ENCODE peak calls at places on chromosomes 1 and 21, in six cellular contexts. R is endothelial cell, W is upper lobe of right lung, C is fibroblast of mammary gland, J is left ventricle myocardium inferior, F is stomach. E is an unnamed sample.

GRCh38 chr1:3483801-3484444 is 29.5 kb downstream of the ARHGEF16 start:
- DNase-seq in J (no peak), W (no peak), C (peak), R (peak), F (peak), E (peak)

GRCh38 chr1:18743233-18743632 is 112.6 kb downstream of the PAX7 start:
- DNase-seq in J (no peak), W (no peak), F (no peak), C (no peak), R (no peak), E (no peak)

GRCh38 chr1:90721210-90722194 is 4.4 kb upstream of the BARHL2 start:
- DNase-seq in J (no peak), F (peak), R (peak), C (peak), W (peak), E (peak)

GRCh38 chr1:203166192-203166940 is 9.3 kb downstream of the MYBPH start:
- DNase-seq in J (no peak), R (no peak), W (peak), F (peak), C (no peak), E (no peak)

GRCh38 chr1:28421744-28422143 is 52.2 kb downstream of the PHACTR4 start:
- DNase-seq in W (no peak), C (no peak), F (no peak), J (no peak), R (no peak), E (no peak)

GRCh38 chr1:107991371-107992066 is 26.5 kb upstream of the VAV3 start:
- DNase-seq in J (no peak), F (no peak), C (peak), R (no peak), W (no peak), E (no peak)

GRCh38 chr1:211742889-211743529 is 67.6 kb upstream of the NEK2 start:
- DNase-seq in J (no peak), W (no peak), C (no peak), R (no peak), F (no peak), E (no peak)

GRCh38 chr1:63328140-63328521 is 5.8 kb downstream of the FOXD3 start:
- DNase-seq in J (no peak), W (no peak), R (no peak), C (no peak), F (no peak), E (no peak)

GRCh38 chr1:52635321-52636089 is 2.5 kb downstream of the SHISAL2A start:
- DNase-seq in C (no peak), F (no peak), J (no peak), R (no peak), W (no peak), E (no peak)

GRCh38 chr1:109490029-109490933 is 3.6 kb upstream of the CYB561D1 start:
- DNase-seq in J (peak), W (no peak), C (peak), F (peak), R (peak), E (peak)

GRCh38 chr1:201482755-201483154 is 13.8 kb upstream of the PHLDA3 start:
- DNase-seq in J (no peak), R (no peak), F (no peak), C (no peak), W (no peak), E (no peak)

GRCh38 chr1:63674238-63674864 is 81.1 kb downstream of the PGM1 start:
- DNase-seq in W (no peak), J (peak), F (peak), C (peak), R (peak), E (peak)

GRCh38 chr1:11963622-11964021 is 16.6 kb upstream of the MFN2 start:
- DNase-seq in R (no peak), W (no peak), C (no peak), F (no peak), J (no peak), E (no peak)

GRCh38 chr1:11970441-11971185 is 9.6 kb upstream of the MFN2 start:
- DNase-seq in C (no peak), J (no peak), F (no peak), W (no peak), R (no peak), E (no peak)

GRCh38 chr1:11961230-11961629 is 19.0 kb upstream of the MFN2 start:
- DNase-seq in R (no peak), J (no peak), C (peak), F (no peak), W (no peak), E (no peak)

GRCh38 chr1:11964656-11965055 is 15.6 kb upstream of the MFN2 start:
- DNase-seq in C (no peak), J (no peak), F (no peak), W (no peak), R (no peak), E (no peak)

GRCh38 chr1:11967028-11967547 is 13.2 kb upstream of the MFN2 start:
- DNase-seq in C (peak), F (peak), W (no peak), R (peak), J (no peak), E (no peak)
- TF ChIP-seq CTCF in C (peak), F (peak), W (peak), R (no peak), J (peak), E (peak)

GRCh38 chr1:236140705-236141446 is 1.5 kb upstream of the GPR137B start:
- DNase-seq in F (no peak), C (no peak), W (no peak), J (no peak), R (no peak), E (no peak)

GRCh38 chr1:236141447-236142357 is 637 bp upstream of the GPR137B start:
- DNase-seq in C (peak), W (no peak), F (peak), R (peak), J (no peak), E (peak)

GRCh38 chr1:236139495-236139894 is 2.8 kb upstream of the GPR137B start:
- DNase-seq in W (no peak), F (no peak), R (no peak), C (no peak), J (no peak), E (no peak)

GRCh38 chr1:236133802-236134201 is 8.5 kb upstream of the GPR137B start:
- DNase-seq in W (no peak), J (no peak), C (no peak), F (no peak), R (no peak), E (no peak)

GRCh38 chr1:236137285-236137852 is 5.0 kb upstream of the GPR137B start:
- DNase-seq in C (no peak), F (no peak), J (no peak), W (no peak), R (no peak), E (no peak)
- TF ChIP-seq CTCF in C (peak), F (no peak), J (no peak), W (no peak), R (no peak), E (peak)

GRCh38 chr1:40592107-40592773 is 60.8 kb downstream of the ZNF684 start:
- DNase-seq in R (peak), W (no peak), J (no peak), F (no peak), C (peak), E (no peak)
- TF ChIP-seq CTCF in R (no peak), W (peak), J (peak), F (no peak), C (peak), E (peak)

GRCh38 chr1:209156991-209157390 is 426.5 kb upstream of the CAMK1G start:
- DNase-seq in J (no peak), F (no peak), C (no peak), W (no peak), R (no peak), E (no peak)
- TF ChIP-seq CTCF in J (no peak), F (no peak), C (no peak), W (no peak), R (no peak), E (no peak)

GRCh38 chr21:42574234-42575027 is 60.8 kb downstream of the SLC37A1 start:
- DNase-seq in F (peak), R (no peak), J (no peak), W (peak), C (peak), E (no peak)
- TF ChIP-seq CTCF in F (peak), R (no peak), J (peak), W (peak), C (peak), E (peak)

DNA sequence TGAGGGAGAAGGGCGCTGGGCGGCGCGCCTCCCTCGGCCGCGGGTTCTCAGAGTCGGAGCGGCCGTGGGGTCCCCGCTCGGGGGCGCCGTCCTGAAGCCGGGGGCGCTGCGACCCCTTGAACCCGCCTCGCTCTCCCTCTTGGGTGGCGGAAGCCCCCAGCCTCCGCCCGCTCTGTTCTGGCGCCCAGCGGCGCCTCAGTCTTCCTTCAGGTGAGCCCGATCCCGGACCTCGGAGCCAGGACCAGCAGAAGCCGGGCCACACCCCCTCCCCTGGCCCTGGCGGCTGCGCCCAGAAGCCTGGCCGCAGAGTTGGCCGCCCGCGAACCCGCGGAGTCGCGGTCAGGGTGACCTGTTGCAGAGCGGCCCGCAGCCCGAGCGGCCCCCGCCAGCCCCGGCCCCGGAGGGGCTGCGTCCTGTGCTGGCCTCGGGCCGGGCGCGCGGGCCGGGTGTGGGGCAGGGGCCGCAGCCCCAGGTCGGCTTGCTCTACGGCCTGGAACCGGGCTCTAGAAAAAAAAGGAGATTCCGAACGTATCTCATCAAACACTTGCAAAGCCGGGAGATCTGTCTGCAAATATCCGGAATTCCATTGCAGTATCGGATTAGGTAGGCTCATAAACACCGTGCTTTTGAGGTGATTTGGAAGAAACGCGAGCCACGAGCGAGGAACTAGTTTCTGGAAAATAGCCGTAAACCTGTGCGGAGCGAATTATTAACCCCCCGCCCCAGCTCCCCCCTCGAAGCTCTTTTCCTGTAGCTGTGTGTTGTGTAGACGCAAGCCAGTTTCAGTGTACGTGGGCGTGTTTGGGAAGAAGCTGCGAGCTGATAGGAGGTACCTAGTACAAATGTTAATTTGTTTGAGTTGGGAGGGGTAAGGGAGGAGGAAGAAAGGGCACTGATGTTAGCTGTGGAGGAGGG is 816 bp downstream of the RALGPS2 start:
- DNase-seq in W (peak), C (peak), F (peak), J (peak), R (peak), E (peak)
- TF ChIP-seq CTCF in W (no peak), C (no peak), F (no peak), J (no peak), R (no peak), E (peak)

GRCh38 chr1:54273837-54274192 is 73.8 kb downstream of the MRPL37 start:
- DNase-seq in C (peak), J (peak), F (no peak), R (no peak), W (no peak), E (no peak)

GRCh38 chr1:54274448-54274847 is 74.5 kb downstream of the MRPL37 start:
- DNase-seq in R (no peak), J (no peak), W (no peak), F (peak), C (no peak), E (no peak)

GRCh38 chr1:54272772-54273091 is 72.8 kb downstream of the MRPL37 start:
- DNase-seq in J (no peak), W (no peak), C (no peak), R (no peak), F (no peak), E (no peak)

GRCh38 chr1:54272134-54272533 is 72.2 kb downstream of the MRPL37 start:
- DNase-seq in W (no peak), J (no peak), F (no peak), C (no peak), R (no peak), E (no peak)

GRCh38 chr1:54273092-54273836 is 73.3 kb downstream of the MRPL37 start:
- DNase-seq in R (no peak), F (peak), J (peak), W (no peak), C (peak), E (peak)
- TF ChIP-seq CTCF in R (no peak), F (peak), J (peak), W (no peak), C (peak), E (peak)

DNA sequence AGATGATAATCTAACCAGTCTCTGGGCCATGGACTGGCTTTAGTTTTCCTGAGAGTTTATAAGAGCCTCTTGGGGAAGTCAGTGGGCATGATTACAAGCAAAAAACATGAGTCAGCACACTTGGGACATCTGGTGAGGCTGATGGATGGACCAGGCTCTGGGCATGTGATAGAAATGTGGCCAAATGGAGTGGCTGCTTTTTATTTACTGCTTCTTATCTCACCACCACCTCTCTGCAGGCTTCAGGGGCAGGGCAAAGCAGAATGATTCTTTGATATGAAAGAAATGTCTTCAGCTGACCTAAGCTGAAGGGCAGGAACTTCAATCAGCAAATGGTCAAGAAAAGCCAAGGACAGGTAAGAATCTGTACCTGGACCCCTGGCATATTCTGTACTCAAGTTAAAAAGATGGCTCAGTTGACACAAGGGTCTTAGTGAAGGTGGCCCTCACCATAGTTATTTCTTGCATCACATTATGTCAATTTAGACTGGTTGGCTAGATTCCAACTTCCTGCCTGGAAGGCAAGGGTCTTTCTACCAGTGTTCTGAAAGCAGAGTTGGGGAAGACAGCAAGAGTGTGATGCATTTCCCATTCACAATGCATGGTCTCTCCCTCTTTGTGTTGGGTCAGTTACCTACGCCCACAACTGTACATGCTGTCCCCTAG is 162.8 kb downstream of the FASLG start:
- DNase-seq in W (no peak), C (peak), R (no peak), F (no peak), J (no peak), E (no peak)
- TF ChIP-seq CTCF in W (no peak), C (no peak), R (no peak), F (no peak), J (no peak), E (no peak)